ENCODE peak calls at places on chromosomes 6 and 20, in four cellular contexts. One of them, this sample, is unnamed.

GRCh38 chr6:43623880-43624785 is 4.9 kb downstream of the GTPBP2 start:
- DNase-seq in H1: no peak
- DNase-seq in K562: no peak
- DNase-seq in HepG2: no peak
- DNase-seq in this sample: no peak

GRCh38 chr20:62360854-62361798 is 6.0 kb downstream of the LAMA5 start:
- DNase-seq in H1: no peak
- DNase-seq in K562: no peak
- DNase-seq in HepG2: no peak
- DNase-seq in this sample: no peak

GRCh38 chr20:33688938-33689424 is 2.8 kb upstream of the E2F1 start:
- DNase-seq in H1: no peak
- DNase-seq in K562: peak
- DNase-seq in HepG2: peak
- DNase-seq in this sample: no peak

GRCh38 chr6:105769987-105770386 is 316.1 kb upstream of the PRDM1 start:
- DNase-seq in H1: no peak
- DNase-seq in K562: no peak
- DNase-seq in HepG2: no peak
- DNase-seq in this sample: no peak

GRCh38 chr20:53736757-53737403 is 143.2 kb upstream of the ZNF217 start:
- DNase-seq in H1: no peak
- DNase-seq in K562: no peak
- DNase-seq in HepG2: no peak
- DNase-seq in this sample: peak

GRCh38 chr6:129923520-129923919 is 62.4 kb upstream of the TMEM244 start:
- DNase-seq in H1: no peak
- DNase-seq in K562: no peak
- DNase-seq in HepG2: no peak
- DNase-seq in this sample: no peak

GRCh38 chr6:120938876-120939231 is 395.4 kb downstream of the TBC1D32 start:
- DNase-seq in H1: no peak
- DNase-seq in K562: no peak
- DNase-seq in HepG2: no peak
- DNase-seq in this sample: peak

GRCh38 chr6:26273673-26274595 is 91.1 kb upstream of the BTN3A2 start:
- DNase-seq in H1: no peak
- DNase-seq in K562: no peak
- DNase-seq in HepG2: no peak
- DNase-seq in this sample: no peak

GRCh38 chr6:142702501-142703460 is 242.2 kb downstream of the HIVEP2 start:
- DNase-seq in H1: no peak
- DNase-seq in K562: peak
- DNase-seq in HepG2: no peak
- DNase-seq in this sample: no peak

GRCh38 chr20:23407770-23408467 is 13.4 kb downstream of the NAPB start:
- DNase-seq in H1: no peak
- DNase-seq in K562: no peak
- DNase-seq in HepG2: no peak
- DNase-seq in this sample: no peak

GRCh38 chr6:135665935-135666334 is 168.4 kb upstream of the AHI1 start:
- DNase-seq in H1: no peak
- DNase-seq in K562: no peak
- DNase-seq in HepG2: no peak
- DNase-seq in this sample: no peak

GRCh38 chr6:36249010-36249409 is 20.9 kb upstream of the PNPLA1 start:
- DNase-seq in H1: no peak
- DNase-seq in K562: no peak
- DNase-seq in HepG2: peak
- DNase-seq in this sample: no peak

GRCh38 chr6:51398064-51398740 is 579.5 kb downstream of the TFAP2B start:
- DNase-seq in H1: no peak
- DNase-seq in K562: no peak
- DNase-seq in HepG2: no peak
- DNase-seq in this sample: peak

GRCh38 chr6:162849269-162849668 is 121.5 kb downstream of the PACRG start:
- DNase-seq in H1: no peak
- DNase-seq in K562: no peak
- DNase-seq in HepG2: no peak
- DNase-seq in this sample: no peak

GRCh38 chr6:90355965-90356364 is 59.3 kb upstream of the BACH2 start:
- DNase-seq in H1: no peak
- DNase-seq in K562: peak
- DNase-seq in HepG2: no peak
- DNase-seq in this sample: no peak

GRCh38 chr20:54208492-54209044 is 681 bp downstream of the PFDN4 start:
- DNase-seq in H1: no peak
- DNase-seq in K562: peak
- DNase-seq in HepG2: peak
- DNase-seq in this sample: no peak

GRCh38 chr6:65570340-65570739 is 136.7 kb downstream of the EYS start:
- DNase-seq in H1: no peak
- DNase-seq in K562: no peak
- DNase-seq in HepG2: no peak
- DNase-seq in this sample: no peak

DNA sequence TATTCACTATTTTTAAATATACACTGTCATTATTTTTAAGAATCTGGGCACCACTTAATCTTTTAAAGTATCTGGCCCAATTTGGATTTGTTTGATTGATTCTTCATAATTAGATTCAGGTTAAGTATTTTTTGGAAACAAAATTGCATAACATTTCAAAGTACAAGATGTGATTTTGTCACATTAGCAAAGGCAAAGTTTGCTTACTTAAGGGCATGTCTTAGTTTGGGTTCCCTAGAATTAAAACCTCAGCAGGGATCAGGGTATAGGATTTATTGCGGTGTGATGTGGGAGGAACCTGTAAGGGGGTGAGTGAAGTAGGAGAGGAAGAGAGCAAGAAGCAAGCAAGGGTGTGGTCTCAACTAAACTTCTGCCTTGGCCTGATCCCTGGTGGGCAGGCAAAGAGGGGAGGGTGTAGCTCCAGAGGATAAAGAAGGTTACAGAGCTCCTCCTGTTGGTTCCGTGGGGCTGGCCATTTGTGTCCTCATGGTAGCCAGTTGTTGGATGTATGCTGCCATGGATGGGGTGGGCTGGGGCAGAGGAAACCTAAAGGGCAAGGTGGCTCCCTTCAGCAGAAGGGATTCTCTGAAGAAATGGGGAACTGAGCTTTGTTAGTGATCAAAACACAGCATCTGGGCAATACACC is 668.7 kb upstream of the SLC35B3 start:
- DNase-seq in H1: no peak
- DNase-seq in K562: no peak
- DNase-seq in HepG2: no peak
- DNase-seq in this sample: no peak
- TF ChIP-seq HDAC6 in H1: no peak
- TF ChIP-seq HDAC6 in K562: no peak
- TF ChIP-seq HDAC6 in HepG2: no peak
- TF ChIP-seq HDAC6 in this sample: no peak

GRCh38 chr20:46954490-46955038 is 59.9 kb downstream of the EYA2 start:
- DNase-seq in H1: no peak
- DNase-seq in K562: no peak
- DNase-seq in HepG2: no peak
- DNase-seq in this sample: no peak

GRCh38 chr20:46951405-46951804 is 56.8 kb downstream of the EYA2 start:
- DNase-seq in H1: no peak
- DNase-seq in K562: no peak
- DNase-seq in HepG2: no peak
- DNase-seq in this sample: no peak

GRCh38 chr20:46953596-46953995 is 59.0 kb downstream of the EYA2 start:
- DNase-seq in H1: no peak
- DNase-seq in K562: no peak
- DNase-seq in HepG2: no peak
- DNase-seq in this sample: no peak

GRCh38 chr20:46955601-46956556 is 61.2 kb downstream of the EYA2 start:
- DNase-seq in H1: no peak
- DNase-seq in K562: no peak
- DNase-seq in HepG2: no peak
- DNase-seq in this sample: no peak

DNA sequence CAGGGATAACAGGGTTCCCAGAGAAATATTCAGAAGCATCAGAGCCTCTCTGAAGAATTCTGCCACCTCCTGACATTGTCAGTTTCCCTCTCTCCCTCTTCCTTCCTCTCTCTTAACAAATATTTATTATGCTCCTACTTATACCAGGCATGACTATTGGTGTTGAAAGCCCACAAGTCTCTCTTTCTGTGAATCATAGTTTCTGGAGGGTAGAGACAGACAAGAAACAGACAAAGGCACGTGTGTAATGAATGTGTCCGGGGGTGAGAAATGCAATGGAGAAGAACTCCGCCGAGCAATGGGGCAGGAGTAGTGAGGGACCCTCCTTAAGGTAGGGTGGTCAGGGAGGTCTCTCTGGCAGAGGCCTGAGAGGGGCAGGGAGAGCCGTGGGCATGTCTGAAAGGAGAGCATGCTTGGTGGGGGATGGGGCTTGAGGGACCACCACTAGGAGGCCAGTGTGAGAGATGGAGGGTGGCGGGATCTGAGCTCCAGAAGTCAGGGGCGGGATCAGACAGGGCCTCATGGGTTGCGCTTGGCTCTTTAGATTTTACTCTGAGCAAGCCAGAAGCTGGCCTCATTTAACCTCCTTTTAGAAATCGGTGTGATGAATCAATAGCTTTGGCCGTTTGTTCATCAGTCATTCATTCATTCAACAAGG is 57.3 kb downstream of the EYA2 start:
- DNase-seq in H1: no peak
- DNase-seq in K562: no peak
- DNase-seq in HepG2: no peak
- DNase-seq in this sample: no peak
- TF ChIP-seq HDAC6 in H1: no peak
- TF ChIP-seq HDAC6 in K562: no peak
- TF ChIP-seq HDAC6 in HepG2: no peak
- TF ChIP-seq HDAC6 in this sample: no peak

DNA sequence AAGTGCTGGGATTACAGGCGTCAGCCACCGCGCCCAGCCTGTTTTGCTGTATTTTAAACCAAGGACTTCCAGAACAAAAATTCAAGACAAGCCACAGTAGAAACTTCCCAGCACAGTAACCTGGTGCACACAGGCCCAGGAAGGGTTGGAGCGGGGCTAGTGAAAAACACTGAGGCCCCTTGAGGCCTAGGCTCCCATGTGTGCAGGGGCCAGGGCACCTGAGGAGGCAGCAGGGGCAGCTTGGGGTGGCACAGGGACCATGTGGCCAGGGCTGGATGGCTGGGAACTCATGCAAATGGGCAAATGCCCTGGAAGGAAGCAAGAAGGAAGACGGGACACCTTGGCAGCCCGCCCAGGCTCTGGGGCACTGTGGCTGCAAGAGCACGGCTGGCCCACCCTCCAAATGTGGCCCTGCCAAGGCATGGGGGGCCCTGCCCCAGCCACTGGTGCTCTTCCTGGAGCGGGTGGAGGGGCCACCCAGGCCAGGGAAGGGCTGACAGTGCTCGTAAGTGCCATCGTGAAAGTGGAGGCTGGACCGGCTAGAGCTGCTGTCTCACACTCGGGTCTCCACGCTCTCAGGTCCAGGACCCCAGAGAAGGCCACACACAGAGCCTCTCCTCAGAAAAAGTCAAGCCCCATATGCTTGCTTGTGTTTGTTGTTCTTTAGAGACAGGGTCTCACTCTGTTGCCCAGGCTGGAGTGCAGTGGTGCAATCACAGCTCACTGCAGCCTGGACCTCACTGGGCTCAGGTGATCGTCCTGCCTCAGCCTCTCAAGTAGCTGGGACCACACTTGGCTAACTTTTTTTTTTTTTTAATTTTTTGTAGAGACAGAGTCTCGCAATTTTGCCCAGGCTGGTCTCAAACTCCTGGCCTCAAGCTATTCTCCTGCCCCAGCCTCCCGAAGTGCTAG is 10.3 kb downstream of the SLC2A4RG start:
- DNase-seq in H1: no peak
- DNase-seq in K562: no peak
- DNase-seq in HepG2: no peak
- DNase-seq in this sample: no peak
- TF ChIP-seq HDAC6 in H1: no peak
- TF ChIP-seq HDAC6 in K562: no peak
- TF ChIP-seq HDAC6 in HepG2: no peak
- TF ChIP-seq HDAC6 in this sample: no peak

DNA sequence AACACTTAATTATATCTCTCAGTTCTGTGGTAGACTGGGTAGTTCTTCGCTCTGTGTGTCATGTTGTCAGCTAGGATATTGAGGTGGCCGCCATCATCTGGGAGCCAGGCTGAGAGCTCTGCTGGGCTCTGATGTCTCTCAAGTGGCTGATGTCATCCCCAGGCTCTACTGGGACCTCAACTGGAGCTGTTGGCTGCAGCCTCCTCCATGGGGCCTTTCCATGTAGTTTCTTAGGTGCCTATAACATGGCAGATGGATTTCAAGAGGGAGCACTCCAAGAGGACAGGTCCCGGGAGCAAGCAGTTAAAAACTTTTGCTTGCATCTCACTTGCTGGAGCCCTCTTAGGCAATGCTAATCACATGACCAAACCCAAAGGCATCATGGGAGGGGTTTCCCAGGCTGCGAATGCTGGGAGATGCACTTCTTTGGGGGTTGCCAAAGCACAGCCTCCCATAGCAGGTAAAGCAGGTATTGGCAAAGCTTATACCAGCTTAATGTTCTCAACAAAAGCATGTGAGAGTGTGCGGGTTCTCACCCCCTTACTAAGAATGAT is 129.8 kb downstream of the TMEM242 start:
- DNase-seq in H1: no peak
- DNase-seq in K562: no peak
- DNase-seq in HepG2: no peak
- DNase-seq in this sample: no peak
- TF ChIP-seq HDAC6 in H1: no peak
- TF ChIP-seq HDAC6 in K562: no peak
- TF ChIP-seq HDAC6 in HepG2: no peak
- TF ChIP-seq HDAC6 in this sample: no peak

DNA sequence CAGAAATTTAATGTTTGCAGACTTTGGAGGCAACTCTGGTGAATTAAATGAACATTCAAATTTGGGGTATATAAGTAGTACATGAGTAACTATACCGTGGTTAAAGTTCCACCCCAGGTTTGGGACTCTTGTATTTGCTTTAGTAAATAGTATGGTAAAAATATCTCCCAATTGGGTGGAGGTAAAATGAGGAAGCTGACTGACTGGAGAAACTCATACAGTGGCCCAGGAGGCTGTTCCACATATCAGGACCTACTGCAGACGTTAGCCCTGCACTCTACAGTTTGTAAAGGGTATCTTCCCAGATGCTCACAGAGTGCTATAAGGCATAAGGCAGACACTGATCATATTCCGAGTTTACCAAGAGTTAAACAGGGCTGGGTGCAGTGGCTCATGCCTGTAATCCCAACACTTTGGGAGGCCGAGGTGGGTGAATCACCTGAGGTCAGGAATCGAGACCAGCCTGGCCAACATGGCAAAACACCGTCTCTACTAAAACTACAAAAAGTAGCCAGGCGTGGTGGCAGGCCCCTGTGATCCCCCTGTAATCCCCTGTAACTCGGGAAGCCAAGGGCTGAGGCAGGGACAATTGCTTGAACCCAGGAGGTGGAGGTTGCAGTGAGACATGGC is 53.7 kb downstream of the CPXM1 start:
- DNase-seq in H1: no peak
- DNase-seq in K562: no peak
- DNase-seq in HepG2: no peak
- DNase-seq in this sample: no peak
- TF ChIP-seq HDAC6 in H1: no peak
- TF ChIP-seq HDAC6 in K562: no peak
- TF ChIP-seq HDAC6 in HepG2: no peak
- TF ChIP-seq HDAC6 in this sample: no peak